ENCODE peak calls at places on chromosomes 5 and 9, in eight cellular contexts. E is cardiac muscle cell, X is iPS DF 19.7, I is prostate gland, V is heart right ventricle, L is Right ventricle myocardium superior, B is body of pancreas, Q is GF-D8. R is an unnamed sample.

GRCh38 chr5:114780290-114780689 is 389.4 kb downstream of the TRIM36 start:
- DNase-seq in E (no peak), X (no peak), V (no peak), L (no peak), B (no peak), I (no peak), Q (no peak), R (no peak)

GRCh38 chr9:6766606-6767005 is 8.8 kb downstream of the KDM4C start:
- DNase-seq in B (no peak), X (no peak), Q (no peak), I (no peak), V (no peak), E (no peak), L (no peak), R (no peak)

GRCh38 chr5:353599-354580 is 32.4 kb downstream of the AHRR start:
- DNase-seq in E (no peak), L (no peak), X (no peak), Q (no peak), B (no peak), I (no peak), V (no peak), R (no peak)

GRCh38 chr9:123150708-123151503 is 117.4 kb downstream of the GPR21 start:
- DNase-seq in X (no peak), E (no peak), V (no peak), I (no peak), L (no peak), Q (no peak), B (no peak), R (no peak)

GRCh38 chr5:73155541-73156222 is 17.3 kb upstream of the TMEM174 start:
- DNase-seq in B (no peak), E (no peak), Q (no peak), X (no peak), L (no peak), I (no peak), V (no peak), R (no peak)

GRCh38 chr5:40717281-40717680 is 37.6 kb downstream of the PTGER4 start:
- DNase-seq in Q (no peak), E (no peak), B (no peak), V (no peak), X (no peak), L (no peak), I (no peak), R (no peak)

GRCh38 chr5:114362977-114363721 is 1.3 kb downstream of the KCNN2 start:
- DNase-seq in X (no peak), Q (no peak), I (peak), V (no peak), E (peak), L (no peak), B (peak), R (no peak)

GRCh38 chr9:118529210-118529609 is 825.0 kb downstream of the TLR4 start:
- DNase-seq in Q (no peak), E (no peak), V (no peak), I (no peak), L (no peak), X (no peak), B (no peak), R (no peak)

GRCh38 chr9:34072868-34073590 is 24.3 kb upstream of the UBAP2 start:
- DNase-seq in V (no peak), L (no peak), Q (no peak), B (peak), E (no peak), I (peak), X (no peak), R (peak)

GRCh38 chr5:146016764-146017484 is 80.5 kb downstream of the SH3RF2 start:
- DNase-seq in I (no peak), B (no peak), L (no peak), X (no peak), E (no peak), V (no peak), Q (no peak), R (no peak)

GRCh38 chr5:132293066-132293991 is 865 bp upstream of the SLC22A4 start:
- DNase-seq in L (peak), X (no peak), B (peak), V (peak), Q (peak), I (peak), E (peak), R (peak)

GRCh38 chr5:55535199-55535905 is 588 bp upstream of the PLPP1 start:
- DNase-seq in B (no peak), L (no peak), X (peak), V (no peak), Q (no peak), E (no peak), I (no peak), R (no peak)

GRCh38 chr9:108924436-108924835 is 9.5 kb downstream of the ELP1 start:
- DNase-seq in I (no peak), X (no peak), L (no peak), B (no peak), Q (no peak), V (no peak), E (no peak), R (no peak)

GRCh38 chr9:19998823-19999455 is 210.1 kb upstream of the SLC24A2 start:
- DNase-seq in Q (no peak), E (no peak), B (no peak), X (no peak), L (no peak), I (no peak), V (no peak), R (no peak)

GRCh38 chr5:59587489-59588337 is 305.8 kb downstream of the PDE4D start:
- DNase-seq in X (peak), V (peak), L (peak), I (peak), Q (no peak), B (peak), E (peak), R (peak)

GRCh38 chr9:98081477-98082219 is 25.1 kb downstream of the NANS start:
- DNase-seq in Q (no peak), L (no peak), B (no peak), X (no peak), V (no peak), E (no peak), I (no peak), R (peak)

GRCh38 chr9:92177591-92177990 is 62.4 kb upstream of the SPTLC1 start:
- DNase-seq in V (no peak), E (no peak), Q (no peak), B (no peak), X (no peak), I (no peak), L (no peak), R (no peak)

GRCh38 chr5:67065237-67065636 is 131.4 kb downstream of the CD180 start:
- DNase-seq in V (no peak), X (no peak), E (peak), B (no peak), I (no peak), Q (no peak), L (no peak), R (no peak)

GRCh38 chr5:83331842-83332241 is 139.7 kb upstream of the VCAN start:
- DNase-seq in Q (no peak), L (no peak), X (no peak), E (no peak), V (no peak), B (no peak), I (no peak), R (no peak)

GRCh38 chr5:104421431-104421830 is 858.8 kb upstream of the NUDT12 start:
- DNase-seq in B (no peak), Q (no peak), L (no peak), X (no peak), E (no peak), I (no peak), V (no peak), R (no peak)

GRCh38 chr5:59799668-59800374 is 93.7 kb downstream of the PDE4D start:
- DNase-seq in X (no peak), V (no peak), E (peak), Q (peak), B (no peak), L (no peak), I (peak), R (no peak)

GRCh38 chr5:60959156-60959555 is 14.2 kb downstream of the NDUFAF2 start:
- DNase-seq in Q (no peak), X (no peak), B (no peak), L (no peak), I (no peak), E (no peak), V (no peak), R (no peak)

GRCh38 chr9:119963258-119963797 is 594.1 kb upstream of the BRINP1 start:
- DNase-seq in B (no peak), E (no peak), V (no peak), I (no peak), Q (no peak), X (peak), L (no peak), R (no peak)

GRCh38 chr9:98255064-98255577 is 328 bp downstream of the TBC1D2 start:
- DNase-seq in X (no peak), E (peak), B (no peak), V (no peak), Q (no peak), I (no peak), L (no peak), R (peak)

GRCh38 chr5:83388608-83389007 is 82.9 kb upstream of the VCAN start:
- DNase-seq in Q (no peak), B (no peak), V (no peak), X (no peak), I (no peak), L (no peak), E (no peak), R (no peak)

GRCh38 chr9:124079176-124079925 is 67.8 kb downstream of the LHX2 start:
- DNase-seq in L (peak), Q (no peak), I (no peak), X (peak), B (no peak), V (no peak), E (peak), R (no peak)

GRCh38 chr5:95843733-95844223 is 21.3 kb upstream of the GLRX start:
- DNase-seq in V (no peak), I (peak), L (no peak), B (no peak), Q (peak), E (no peak), X (no peak), R (peak)

GRCh38 chr5:22391956-22392355 is 461.2 kb downstream of the CDH12 start:
- DNase-seq in E (no peak), I (no peak), V (no peak), B (no peak), X (no peak), L (no peak), Q (no peak), R (no peak)

GRCh38 chr5:11903121-11903613 is 1.1 kb downstream of the CTNND2 start:
- DNase-seq in L (no peak), V (no peak), B (peak), X (no peak), I (no peak), E (peak), Q (no peak), R (no peak)

GRCh38 chr5:17365326-17365725 is 132.7 kb upstream of the TAF11L2 start:
- DNase-seq in E (no peak), I (no peak), L (no peak), V (no peak), X (no peak), Q (no peak), B (no peak), R (no peak)

GRCh38 chr5:72474117-72474915 is 32.9 kb downstream of the ZNF366 start:
- DNase-seq in L (no peak), B (no peak), Q (no peak), X (no peak), E (no peak), I (no peak), V (no peak), R (no peak)

GRCh38 chr9:14307989-14308750 is 5.8 kb downstream of the NFIB start:
- DNase-seq in I (no peak), V (no peak), L (no peak), E (no peak), B (peak), Q (no peak), X (no peak), R (peak)

GRCh38 chr9:113579270-113580040 is 115.9 kb downstream of the RGS3 start:
- DNase-seq in X (no peak), Q (peak), E (no peak), B (no peak), L (peak), I (no peak), V (no peak), R (peak)

GRCh38 chr5:83220331-83220730 is 143.0 kb downstream of the XRCC4 start:
- DNase-seq in V (no peak), E (peak), X (no peak), B (no peak), Q (no peak), I (no peak), L (no peak), R (no peak)

GRCh38 chr5:181243521-181244307 is at the start of gene RACK1:
- DNase-seq in Q (no peak), V (peak), E (peak), B (peak), L (peak), X (no peak), I (peak), R (peak)